ENCODE peak calls at places on chromosomes 16 and 17, in five cellular contexts. U is lung microvascular endothelial cell; B is H7; T is NCI-H460; K is stimulated activated CD4-positive, alpha-beta T cell treated with anti-CD3 and anti-CD28 coated beads, TNF-alpha, amount 100 ng/mL, for 48 hours. S is an unnamed sample.

GRCh38 chr16:30063893-30064745 is 1.4 kb upstream of the ALDOA start:
- DNase-seq in K (peak; percentile 55), B (peak; percentile 88), T (peak; percentile 68), U (peak; percentile 55), S (no peak)

GRCh38 chr16:49969356-49970030 is 55.5 kb upstream of the CNEP1R1 start:
- DNase-seq in U (no peak), K (no peak), T (no peak), B (no peak), S (no peak)

GRCh38 chr16:26672206-26672605 is 394.5 kb upstream of the C16orf82 start:
- DNase-seq in T (no peak), B (no peak), U (no peak), K (peak; percentile 15), S (no peak)

GRCh38 chr16:67504190-67505021 is 21.1 kb upstream of the AGRP start:
- DNase-seq in U (peak; percentile 42), T (peak; percentile 79), K (no peak), B (peak; percentile 18), S (no peak)

GRCh38 chr17:36697907-36698526 is 96.6 kb downstream of the MRM1 start:
- DNase-seq in T (no peak), U (peak; percentile 31), K (no peak), B (peak; percentile 62), S (no peak)

GRCh38 chr16:66205287-66206167 is 161.0 kb upstream of the CDH5 start:
- DNase-seq in K (no peak), B (peak; percentile 24), U (no peak), T (peak; percentile 12), S (no peak)

GRCh38 chr16:88907768-88908167 is 41.3 kb upstream of the PABPN1L start:
- DNase-seq in B (no peak), U (no peak), K (no peak), T (no peak), S (no peak)

GRCh38 chr16:68744744-68745280 is 7.7 kb downstream of the CDH1 start:
- DNase-seq in U (no peak), K (no peak), B (peak; percentile 53), T (peak; percentile 36), S (peak; percentile 51)

GRCh38 chr16:68995011-68995504 is 110.4 kb upstream of the HAS3 start:
- DNase-seq in U (peak; percentile 80), T (no peak), K (no peak), B (peak; percentile 41), S (peak; percentile 50)

GRCh38 chr16:24208710-24209109 is 47.4 kb upstream of the CACNG3 start:
- DNase-seq in K (no peak), T (no peak), U (no peak), B (peak; percentile 42), S (no peak)

GRCh38 chr17:13353590-13353989 is 248.1 kb downstream of the HS3ST3A1 start:
- DNase-seq in K (no peak), B (no peak), T (no peak), U (no peak), S (no peak)

GRCh38 chr17:56638536-56639177 is 45.2 kb downstream of the NOG start:
- DNase-seq in T (no peak), K (no peak), U (no peak), B (no peak), S (no peak)

S was measured in T47D.